ENCODE peak calls at places on chromosome 20, in four cellular contexts. E, T, F and V are unnamed samples.

GRCh38 chr20:2102585-2103453 is 1.2 kb downstream of the STK35 start:
- DNase-seq in T (peak), F (peak), E (peak), V (peak)

GRCh38 chr20:4445331-4445730 is 276.4 kb upstream of the PRND start:
- DNase-seq in F (no peak), T (no peak), E (no peak), V (no peak)

GRCh38 chr20:22106308-22106938 is 401.0 kb downstream of the PAX1 start:
- DNase-seq in F (peak), E (no peak), T (no peak), V (no peak)

GRCh38 chr20:24475356-24475755 is 5.9 kb downstream of the SYNDIG1 start:
- DNase-seq in F (no peak), E (no peak), T (no peak), V (no peak)

GRCh38 chr20:1648101-1648500 is 9.5 kb downstream of the SIRPG start:
- DNase-seq in T (no peak), E (no peak), F (no peak), V (no peak)

GRCh38 chr20:15740046-15740775 is 833.0 kb downstream of the KIF16B start:
- DNase-seq in F (no peak), T (no peak), E (no peak), V (no peak)

GRCh38 chr20:43220612-43221011 is 30.9 kb upstream of the PTPRT start:
- DNase-seq in F (no peak), E (peak), T (no peak), V (no peak)

GRCh38 chr20:21067255-21067654 is 38.9 kb downstream of the LINC00237 start:
- DNase-seq in F (no peak), E (no peak), T (no peak), V (no peak)

GRCh38 chr20:32695089-32695488 is 21.3 kb upstream of the C20orf203 start:
- DNase-seq in F (no peak), T (no peak), E (no peak), V (no peak)

GRCh38 chr20:19858972-19859371 is 100.9 kb downstream of the RIN2 start:
- DNase-seq in F (no peak), T (no peak), E (peak), V (no peak)

GRCh38 chr20:41387433-41387832 is 20.8 kb upstream of the EMILIN3 start:
- DNase-seq in F (no peak), T (no peak), E (no peak), V (no peak)

GRCh38 chr20:52167232-52167840 is 24.2 kb downstream of the ZFP64 start:
- DNase-seq in E (no peak), T (no peak), F (no peak), V (no peak)

GRCh38 chr20:14093652-14094051 is 98.3 kb downstream of the MACROD2 start:
- DNase-seq in E (no peak), T (peak), F (no peak), V (no peak)

GRCh38 chr20:24027229-24027628 is 38.6 kb upstream of the GGTLC1 start:
- DNase-seq in T (peak), F (peak), E (no peak), V (peak)

GRCh38 chr20:5080384-5080877 is 39.3 kb downstream of the PCNA start:
- DNase-seq in E (no peak), F (peak), T (peak), V (no peak)

GRCh38 chr20:48697845-48698491 is 129.8 kb downstream of the PREX1 start:
- DNase-seq in F (no peak), T (peak), E (peak), V (no peak)

GRCh38 chr20:63036266-63036665 is 29.5 kb upstream of the BHLHE23 start:
- DNase-seq in F (no peak), E (no peak), T (no peak), V (no peak)

GRCh38 chr20:49810491-49811190 is 2.0 kb upstream of the SLC9A8 start:
- DNase-seq in T (no peak), F (no peak), E (no peak), V (no peak)

GRCh38 chr20:1934578-1935573 is 39.7 kb downstream of the SIRPA start:
- DNase-seq in T (peak), F (no peak), E (peak), V (no peak)

GRCh38 chr20:4795394-4795793 is 73.7 kb downstream of the PRND start:
- DNase-seq in T (no peak), E (peak), F (peak), V (no peak)

GRCh38 chr20:34824026-34824860 is 1.2 kb downstream of the NCOA6 start:
- DNase-seq in E (peak), F (peak), T (peak), V (peak)

GRCh38 chr20:52924411-52925271 is 47.5 kb upstream of the TSHZ2 start:
- DNase-seq in E (no peak), T (no peak), F (no peak), V (no peak)

GRCh38 chr20:45953672-45954071 is 18.3 kb downstream of the ZNF335 start:
- DNase-seq in F (no peak), T (no peak), E (no peak), V (no peak)

GRCh38 chr20:35192071-35192872 is 20.4 kb downstream of the PROCR start:
- DNase-seq in E (no peak), F (no peak), T (peak), V (no peak)

GRCh38 chr20:17682889-17683198 is 802 bp upstream of the RRBP1 start:
- DNase-seq in F (no peak), T (no peak), E (no peak), V (no peak)

GRCh38 chr20:47233333-47234188 is 122.9 kb downstream of the ZMYND8 start:
- DNase-seq in F (no peak), E (no peak), T (no peak), V (no peak)

GRCh38 chr20:17663486-17663885 is 18.6 kb downstream of the RRBP1 start:
- DNase-seq in E (no peak), T (no peak), F (no peak), V (no peak)

GRCh38 chr20:50259705-50260479 is 69.3 kb downstream of the CEBPB start:
- DNase-seq in F (no peak), E (no peak), T (no peak), V (no peak)

GRCh38 chr20:58131581-58132142 is 96.8 kb downstream of the ANKRD60 start:
- DNase-seq in E (peak), F (no peak), T (no peak), V (no peak)

GRCh38 chr20:57685134-57685851 is 24.5 kb downstream of the PMEPA1 start:
- DNase-seq in F (no peak), T (no peak), E (no peak), V (no peak)

GRCh38 chr20:17787816-17788215 is 88.0 kb downstream of the BANF2 start:
- DNase-seq in F (no peak), T (no peak), E (no peak), V (no peak)

GRCh38 chr20:57514273-57514751 is 10.6 kb downstream of the CTCFL start:
- DNase-seq in T (peak), E (peak), F (peak), V (no peak)

GRCh38 chr20:62628691-62629090 is 13.6 kb upstream of the SLCO4A1 start:
- DNase-seq in E (peak), F (no peak), T (no peak), V (no peak)

GRCh38 chr20:58699246-58700107 is 6.9 kb downstream of the NPEPL1 start:
- DNase-seq in F (no peak), E (no peak), T (peak), V (no peak)

GRCh38 chr20:57620274-57620990 is at the start of gene ZBP1:
- DNase-seq in F (no peak), T (no peak), E (no peak), V (no peak)

GRCh38 chr20:18537651-18538050 is 29.6 kb upstream of the SMIM26 start:
- DNase-seq in T (no peak), F (no peak), E (peak), V (no peak)

GRCh38 chr20:51331466-51331865 is 211.1 kb downstream of the NFATC2 start:
- DNase-seq in F (no peak), T (no peak), E (no peak), V (no peak)